ENCODE peak calls at places on chromosomes 2 and 18, in six cellular contexts. One of them, this sample, is unnamed.

GRCh38 chr2:160908157-160908556 is 252.1 kb upstream of the TANK start:
- DNase-seq in HepG2: no peak
- DNase-seq in GM12892: no peak
- DNase-seq in H1: no peak
- DNase-seq in GM12878: no peak
- DNase-seq in K562: no peak
- DNase-seq in this sample: no peak

GRCh38 chr2:175275499-175275898 is 94.0 kb upstream of the ATP5MC3 start:
- DNase-seq in HepG2: no peak
- DNase-seq in GM12892: no peak
- DNase-seq in H1: no peak
- DNase-seq in GM12878: no peak
- DNase-seq in K562: no peak
- DNase-seq in this sample: no peak

GRCh38 chr2:74379851-74380789 is at the start of gene DCTN1:
- DNase-seq in HepG2: peak
- DNase-seq in GM12892: no peak
- DNase-seq in H1: no peak
- DNase-seq in GM12878: no peak
- DNase-seq in K562: peak
- DNase-seq in this sample: peak

GRCh38 chr2:181456660-181457120 is 496 bp upstream of the ITGA4 start:
- DNase-seq in HepG2: no peak
- DNase-seq in GM12892: peak
- DNase-seq in H1: no peak
- DNase-seq in GM12878: peak
- DNase-seq in K562: no peak
- DNase-seq in this sample: no peak

GRCh38 chr2:131155208-131155855 is 50.2 kb downstream of the PLEKHB2 start:
- DNase-seq in HepG2: no peak
- DNase-seq in GM12892: no peak
- DNase-seq in H1: no peak
- DNase-seq in GM12878: no peak
- DNase-seq in K562: no peak
- DNase-seq in this sample: no peak

GRCh38 chr2:61426267-61426897 is 44.5 kb downstream of the USP34 start:
- DNase-seq in HepG2: peak
- DNase-seq in GM12892: peak
- DNase-seq in H1: peak
- DNase-seq in GM12878: no peak
- DNase-seq in K562: peak
- DNase-seq in this sample: no peak

GRCh38 chr2:25347205-25347815 is 5.6 kb upstream of the DNMT3A start:
- DNase-seq in HepG2: no peak
- DNase-seq in GM12892: no peak
- DNase-seq in H1: no peak
- DNase-seq in GM12878: no peak
- DNase-seq in K562: no peak
- DNase-seq in this sample: no peak

GRCh38 chr2:203759692-203760365 is 53.4 kb downstream of the CD28 start:
- DNase-seq in HepG2: no peak
- DNase-seq in GM12892: no peak
- DNase-seq in H1: no peak
- DNase-seq in GM12878: no peak
- DNase-seq in K562: no peak
- DNase-seq in this sample: no peak

GRCh38 chr18:79515331-79515730 is 119.6 kb downstream of the NFATC1 start:
- DNase-seq in HepG2: no peak
- DNase-seq in GM12892: no peak
- DNase-seq in H1: no peak
- DNase-seq in GM12878: no peak
- DNase-seq in K562: no peak
- DNase-seq in this sample: no peak

GRCh38 chr2:60262178-60262577 is 291.3 kb downstream of the BCL11A start:
- DNase-seq in HepG2: no peak
- DNase-seq in GM12892: no peak
- DNase-seq in H1: no peak
- DNase-seq in GM12878: no peak
- DNase-seq in K562: no peak
- DNase-seq in this sample: no peak

GRCh38 chr2:56478027-56478426 is 294.2 kb downstream of the CCDC85A start:
- DNase-seq in HepG2: no peak
- DNase-seq in GM12892: no peak
- DNase-seq in H1: no peak
- DNase-seq in GM12878: no peak
- DNase-seq in K562: no peak
- DNase-seq in this sample: no peak

GRCh38 chr2:28049416-28049815 is 158.9 kb downstream of the BABAM2 start:
- DNase-seq in HepG2: no peak
- DNase-seq in GM12892: no peak
- DNase-seq in H1: no peak
- DNase-seq in GM12878: no peak
- DNase-seq in K562: no peak
- DNase-seq in this sample: no peak

GRCh38 chr18:8081872-8082553 is 514.9 kb downstream of the PTPRM start:
- DNase-seq in HepG2: no peak
- DNase-seq in GM12892: no peak
- DNase-seq in H1: no peak
- DNase-seq in GM12878: no peak
- DNase-seq in K562: no peak
- DNase-seq in this sample: no peak

DNA sequence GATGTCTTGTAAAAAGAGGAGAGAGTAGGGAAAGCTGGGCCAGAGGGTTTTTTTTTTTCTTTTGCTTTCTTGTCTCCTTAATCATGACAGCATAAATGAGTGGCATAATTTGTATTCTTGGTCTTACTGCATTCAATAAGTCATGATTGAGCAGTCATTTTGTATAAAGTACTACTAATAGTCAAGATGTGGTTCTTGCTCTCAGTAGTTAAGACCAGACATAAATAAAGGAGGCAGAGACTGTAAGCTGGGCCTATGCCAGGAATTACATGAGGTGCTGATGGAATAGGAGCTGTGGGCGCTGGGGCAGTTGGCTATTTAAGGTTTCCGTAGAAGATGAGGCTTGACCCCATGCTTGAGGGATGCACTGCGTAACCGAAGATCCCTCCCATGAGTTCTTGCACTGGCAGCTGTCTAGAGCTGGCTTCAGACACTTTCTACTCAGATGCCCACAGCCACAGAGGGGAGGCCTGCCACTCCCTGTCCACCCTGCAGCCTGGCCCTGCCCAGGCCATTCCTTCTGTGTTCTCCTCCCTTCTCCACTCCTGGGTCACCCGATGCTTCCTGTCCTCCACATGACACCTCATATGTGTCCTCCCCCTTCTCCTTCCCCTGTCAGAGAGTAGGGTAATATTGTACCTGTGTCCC is 150.9 kb upstream of the REV1 start:
- DNase-seq in HepG2: no peak
- DNase-seq in GM12892: no peak
- DNase-seq in H1: no peak
- DNase-seq in GM12878: no peak
- DNase-seq in K562: no peak
- DNase-seq in this sample: no peak
- TF ChIP-seq TAF1 in HepG2: no peak
- TF ChIP-seq TAF1 in GM12892: no peak
- TF ChIP-seq TAF1 in H1: no peak
- TF ChIP-seq TAF1 in GM12878: no peak
- TF ChIP-seq TAF1 in K562: no peak
- TF ChIP-seq TAF1 in this sample: no peak

GRCh38 chr2:189782221-189782671 is 1.9 kb downstream of the ORMDL1 start:
- DNase-seq in HepG2: peak
- DNase-seq in GM12892: no peak
- DNase-seq in H1: no peak
- DNase-seq in GM12878: no peak
- DNase-seq in K562: no peak
- DNase-seq in this sample: no peak

GRCh38 chr2:189783451-189783926 is 650 bp downstream of the ORMDL1 start:
- DNase-seq in HepG2: peak
- DNase-seq in GM12892: no peak
- DNase-seq in H1: no peak
- DNase-seq in GM12878: peak
- DNase-seq in K562: no peak
- DNase-seq in this sample: no peak

DNA sequence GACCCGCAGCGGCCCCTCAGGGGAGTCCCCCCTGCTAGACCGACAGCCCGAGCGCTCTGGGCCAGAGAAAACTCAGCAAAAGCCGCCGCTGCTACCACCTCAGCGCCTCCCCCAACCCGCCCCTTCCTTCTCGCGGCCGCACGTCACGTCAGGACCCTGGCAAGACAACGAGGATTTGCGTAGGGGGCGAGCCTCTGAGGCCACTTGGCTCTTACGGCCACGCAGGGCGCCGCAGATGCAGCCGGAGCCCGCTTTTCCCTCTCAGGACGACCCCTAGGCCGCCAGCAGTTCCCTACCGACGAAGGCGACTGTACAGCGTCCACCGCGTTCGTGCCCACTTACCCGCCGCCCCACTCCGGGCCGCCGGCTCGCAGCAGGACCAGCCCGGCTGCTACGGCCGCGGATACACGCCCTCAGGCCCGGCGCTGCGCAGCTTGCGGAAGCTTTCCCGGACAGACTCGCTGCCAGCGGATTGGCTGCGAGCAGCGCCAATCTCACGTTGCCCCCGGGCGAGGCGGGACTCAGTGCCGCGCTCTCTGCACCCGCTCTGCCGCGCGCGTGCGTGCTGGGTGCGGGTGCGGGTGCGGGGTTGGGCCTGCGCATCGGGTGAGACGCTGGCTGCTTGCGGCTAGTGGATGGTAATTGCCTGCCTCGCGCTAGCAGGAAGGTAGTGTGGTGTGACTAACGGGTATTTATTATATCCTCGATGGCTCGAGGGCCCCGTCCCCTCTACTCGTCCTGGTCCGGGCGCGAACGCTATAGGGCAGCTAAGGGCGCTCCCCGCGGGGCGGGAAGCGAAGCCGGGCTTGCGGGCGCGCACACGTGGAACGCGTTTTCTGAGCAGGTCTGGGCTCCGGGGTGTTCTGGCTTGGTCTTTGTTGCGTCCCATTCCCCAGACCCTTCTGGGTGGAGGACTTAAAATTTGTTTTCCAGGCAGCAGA is at the start of the genes ORMDL1 and PMS1:
- DNase-seq in HepG2: peak
- DNase-seq in GM12892: peak
- DNase-seq in H1: peak
- DNase-seq in GM12878: peak
- DNase-seq in K562: peak
- DNase-seq in this sample: peak
- TF ChIP-seq POLR2A in HepG2: peak
- TF ChIP-seq POLR2A in GM12892: peak
- TF ChIP-seq POLR2A in H1: peak
- TF ChIP-seq POLR2A in GM12878: peak
- TF ChIP-seq POLR2A in K562: peak
- TF ChIP-seq POLR2A in this sample: peak

DNA sequence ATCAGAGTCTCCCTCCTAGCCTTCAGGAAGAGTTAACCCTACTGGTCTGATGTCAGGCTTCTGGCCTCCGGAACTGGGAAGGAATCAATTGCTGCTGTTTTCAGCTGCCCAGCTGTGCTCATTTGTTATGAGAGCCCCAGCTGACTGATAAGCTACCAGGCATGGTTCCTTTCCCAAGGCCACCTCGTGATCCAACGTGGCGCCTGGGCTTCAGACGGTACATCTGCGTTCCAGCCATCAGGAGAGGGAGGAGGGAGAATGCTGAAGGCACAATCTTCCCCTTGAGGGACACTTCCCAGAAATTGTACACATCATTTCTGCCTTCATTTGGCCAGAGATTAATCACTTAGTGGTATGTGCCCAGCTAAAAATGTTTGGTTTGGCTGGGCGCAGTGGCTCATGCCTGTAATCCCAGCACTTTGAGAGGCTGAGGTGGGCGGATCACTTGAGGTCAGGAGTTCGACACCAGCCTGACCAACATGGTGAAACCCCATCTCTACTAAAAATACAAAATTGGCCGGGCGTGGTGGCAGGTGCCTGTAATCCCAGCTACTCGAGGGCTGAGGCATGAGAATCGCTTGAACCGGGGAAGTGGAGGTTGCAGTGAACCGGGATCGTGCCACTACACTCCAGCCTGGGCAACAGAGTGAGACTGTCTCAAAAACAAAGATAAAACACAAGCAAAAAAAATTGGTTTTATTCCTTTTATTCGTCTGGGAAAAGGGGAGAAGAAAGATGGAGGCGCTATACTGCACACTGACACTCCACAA is 10.5 kb upstream of the ARMC9 start:
- DNase-seq in HepG2: peak
- DNase-seq in GM12892: no peak
- DNase-seq in H1: no peak
- DNase-seq in GM12878: no peak
- DNase-seq in K562: no peak
- DNase-seq in this sample: no peak
- TF ChIP-seq TAF1 in HepG2: peak
- TF ChIP-seq TAF1 in GM12892: no peak
- TF ChIP-seq TAF1 in H1: no peak
- TF ChIP-seq TAF1 in GM12878: no peak
- TF ChIP-seq TAF1 in K562: no peak
- TF ChIP-seq TAF1 in this sample: no peak

GRCh38 chr2:234495076-234495800 is 1.6 kb downstream of the ARL4C start:
- DNase-seq in HepG2: no peak
- DNase-seq in GM12892: no peak
- DNase-seq in H1: no peak
- DNase-seq in GM12878: no peak
- DNase-seq in K562: no peak
- DNase-seq in this sample: no peak

GRCh38 chr2:234495801-234496441 is 960 bp downstream of the ARL4C start:
- DNase-seq in HepG2: no peak
- DNase-seq in GM12892: no peak
- DNase-seq in H1: no peak
- DNase-seq in GM12878: no peak
- DNase-seq in K562: no peak
- DNase-seq in this sample: no peak

GRCh38 chr2:234496442-234496834 is 443 bp downstream of the ARL4C start:
- DNase-seq in HepG2: no peak
- DNase-seq in GM12892: no peak
- DNase-seq in H1: no peak
- DNase-seq in GM12878: no peak
- DNase-seq in K562: no peak
- DNase-seq in this sample: no peak

GRCh38 chr2:234497592-234498023 is 727 bp upstream of the ARL4C start:
- DNase-seq in HepG2: no peak
- DNase-seq in GM12892: no peak
- DNase-seq in H1: no peak
- DNase-seq in GM12878: no peak
- DNase-seq in K562: no peak
- DNase-seq in this sample: no peak

DNA sequence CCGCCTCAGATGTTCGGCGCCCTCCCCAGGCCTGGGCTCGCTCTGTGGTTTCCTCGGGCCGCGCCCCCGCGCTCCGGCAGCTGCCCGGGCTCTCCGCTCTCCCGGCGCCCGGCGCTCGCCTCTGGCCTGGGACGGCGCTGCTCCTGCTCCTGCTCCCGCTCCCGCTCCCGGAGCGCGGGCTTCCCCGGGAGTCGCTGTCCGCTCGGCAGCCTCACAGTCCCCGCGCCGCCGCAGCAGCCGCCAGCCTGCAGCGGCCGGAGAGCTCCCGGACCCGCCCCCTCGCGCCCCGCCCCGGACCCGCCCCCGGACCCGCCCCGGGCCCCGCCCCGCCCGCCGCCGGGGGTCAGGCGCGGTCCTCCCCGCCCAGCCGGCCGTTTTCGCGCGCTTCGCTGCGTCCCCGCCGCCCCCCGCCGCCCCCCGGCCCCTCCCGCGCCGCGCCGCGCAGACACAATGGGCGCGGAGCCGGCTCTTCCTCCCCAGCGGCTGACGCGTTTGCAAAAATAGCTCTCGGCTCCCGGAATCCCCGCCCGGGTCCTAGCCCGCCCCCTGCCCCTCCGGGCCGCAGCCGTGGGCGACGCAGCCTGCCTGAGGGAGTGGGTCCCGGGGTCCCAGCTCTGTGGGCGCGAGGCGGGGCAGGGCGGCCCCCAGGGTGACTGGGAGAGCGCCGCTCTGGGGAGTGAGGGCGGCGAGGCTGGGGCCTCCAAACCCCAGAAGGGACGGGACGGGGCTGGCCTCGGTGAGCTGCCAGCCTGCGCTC is at the start of gene ARL4C:
- DNase-seq in HepG2: peak
- DNase-seq in GM12892: peak
- DNase-seq in H1: no peak
- DNase-seq in GM12878: no peak
- DNase-seq in K562: peak
- DNase-seq in this sample: peak
- TF ChIP-seq POLR2A in HepG2: no peak
- TF ChIP-seq POLR2A in GM12892: no peak
- TF ChIP-seq POLR2A in H1: no peak
- TF ChIP-seq POLR2A in GM12878: no peak
- TF ChIP-seq POLR2A in K562: no peak
- TF ChIP-seq POLR2A in this sample: no peak

This sample was measured in GM12891.